ENCODE peak calls at places on chromosomes 11 and 22, in four cellular contexts. P, H, K and V are unnamed samples.

GRCh38 chr22:39928556-39929401 is 27.9 kb downstream of the GRAP2 start:
- DNase-seq in P (no peak), K (no peak), H (no peak), V (no peak)

GRCh38 chr22:45997077-45997774 is 20.3 kb upstream of the WNT7B start:
- DNase-seq in K (no peak), P (no peak), H (no peak), V (peak; percentile 26)

GRCh38 chr22:22884888-22885840 is 2.5 kb upstream of the IGLL5 start:
- DNase-seq in P (no peak), H (no peak), K (no peak), V (peak; percentile 49)

GRCh38 chr22:29003975-29004646 is 57.5 kb downstream of the C22orf31 start:
- DNase-seq in P (no peak), K (peak; percentile 43), H (no peak), V (no peak)

GRCh38 chr11:18173225-18173866 is 709 bp downstream of the MRGPRX4 start:
- DNase-seq in K (no peak), P (no peak), H (no peak), V (no peak)

GRCh38 chr11:120125005-120125404 is 12.9 kb downstream of the TRIM29 start:
- DNase-seq in K (peak; percentile 37), H (peak; percentile 31), P (no peak), V (peak; percentile 39)

GRCh38 chr11:69488543-69488940 is 7.1 kb downstream of the LINC01488 start:
- DNase-seq in P (no peak), K (no peak), H (no peak), V (no peak)

GRCh38 chr11:20003357-20003756 is 156.9 kb downstream of the DBX1 start:
- DNase-seq in H (no peak), P (no peak), K (no peak), V (no peak)

GRCh38 chr11:61082161-61082870 is 20.0 kb upstream of the CD5 start:
- DNase-seq in P (no peak), K (no peak), H (no peak), V (no peak)

GRCh38 chr11:64852804-64853520 is 8.5 kb upstream of the CDC42BPG start:
- DNase-seq in P (no peak), H (no peak), K (no peak), V (no peak)

GRCh38 chr11:60855726-60856633 is at the start of gene PTGDR2:
- DNase-seq in H (no peak), P (no peak), K (peak; percentile 71), V (peak; percentile 49)

GRCh38 chr11:10660323-10660722 is 33.2 kb downstream of the IRAG1 start:
- DNase-seq in H (no peak), P (no peak), K (no peak), V (no peak)

GRCh38 chr11:119319702-119320592 is 3.0 kb upstream of the MCAM start:
- DNase-seq in H (no peak), P (no peak), K (no peak), V (peak; percentile 88)

GRCh38 chr22:37199839-37200161 is 11.8 kb upstream of the C1QTNF6 start:
- DNase-seq in K (peak; percentile 84), P (no peak), H (peak; percentile 22), V (peak; percentile 58)

GRCh38 chr11:123055132-123055924 is 6.6 kb downstream of the HSPA8 start:
- DNase-seq in P (no peak), H (no peak), K (no peak), V (no peak)

GRCh38 chr22:25546242-25546641 is 18.2 kb upstream of the GRK3 start:
- DNase-seq in P (no peak), K (no peak), H (no peak), V (no peak)

GRCh38 chr22:26893034-26893710 is 235.8 kb downstream of the MIAT start:
- DNase-seq in P (no peak), H (no peak), K (no peak), V (no peak)

GRCh38 chr22:49956914-49957825 is 3.4 kb upstream of the PIM3 start:
- DNase-seq in H (no peak), P (no peak), K (no peak), V (no peak)

GRCh38 chr11:66190776-66191175 is 77.7 kb upstream of the RAB1B start:
- DNase-seq in P (no peak), H (no peak), K (no peak), V (no peak)

GRCh38 chr22:46251266-46251665 is 1.2 kb upstream of the CDPF1 start:
- DNase-seq in H (no peak), K (no peak), P (no peak), V (no peak)

DNA sequence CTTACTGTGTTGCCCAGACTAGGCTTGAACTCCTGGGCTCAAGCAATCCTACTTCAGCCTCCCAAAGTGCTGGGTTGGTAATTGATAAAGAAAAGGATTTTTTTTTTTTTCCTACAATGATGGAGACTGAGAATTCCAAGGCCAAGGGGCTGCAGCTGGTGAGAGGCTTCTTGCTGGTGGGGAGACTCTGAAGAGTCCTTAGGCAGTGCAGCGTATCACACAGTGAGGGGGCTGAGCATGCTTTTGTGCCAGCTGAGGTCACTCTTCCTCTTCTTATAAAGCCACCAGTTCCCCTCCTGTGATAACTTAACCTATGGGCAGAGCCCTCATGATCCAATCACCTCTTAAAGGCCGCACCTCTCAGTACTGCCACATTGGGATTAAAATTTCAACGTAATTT is 28.2 kb upstream of the CCDC81 start:
- DNase-seq in P (no peak), K (no peak), H (no peak), V (no peak)
- TF ChIP-seq CHD4 in P (no peak), K (no peak), H (no peak), V (no peak)

GRCh38 chr11:44602810-44603410 is 37.4 kb downstream of the CD82 start:
- DNase-seq in H (no peak), P (no peak), K (no peak), V (no peak)

GRCh38 chr11:44600739-44601416 is 35.4 kb downstream of the CD82 start:
- DNase-seq in P (no peak), K (no peak), H (no peak), V (no peak)

GRCh38 chr11:44600261-44600660 is 34.8 kb downstream of the CD82 start:
- DNase-seq in H (no peak), P (no peak), K (no peak), V (no peak)

GRCh38 chr11:44604171-44604581 is 38.7 kb downstream of the CD82 start:
- DNase-seq in K (no peak), H (no peak), P (no peak), V (no peak)

DNA sequence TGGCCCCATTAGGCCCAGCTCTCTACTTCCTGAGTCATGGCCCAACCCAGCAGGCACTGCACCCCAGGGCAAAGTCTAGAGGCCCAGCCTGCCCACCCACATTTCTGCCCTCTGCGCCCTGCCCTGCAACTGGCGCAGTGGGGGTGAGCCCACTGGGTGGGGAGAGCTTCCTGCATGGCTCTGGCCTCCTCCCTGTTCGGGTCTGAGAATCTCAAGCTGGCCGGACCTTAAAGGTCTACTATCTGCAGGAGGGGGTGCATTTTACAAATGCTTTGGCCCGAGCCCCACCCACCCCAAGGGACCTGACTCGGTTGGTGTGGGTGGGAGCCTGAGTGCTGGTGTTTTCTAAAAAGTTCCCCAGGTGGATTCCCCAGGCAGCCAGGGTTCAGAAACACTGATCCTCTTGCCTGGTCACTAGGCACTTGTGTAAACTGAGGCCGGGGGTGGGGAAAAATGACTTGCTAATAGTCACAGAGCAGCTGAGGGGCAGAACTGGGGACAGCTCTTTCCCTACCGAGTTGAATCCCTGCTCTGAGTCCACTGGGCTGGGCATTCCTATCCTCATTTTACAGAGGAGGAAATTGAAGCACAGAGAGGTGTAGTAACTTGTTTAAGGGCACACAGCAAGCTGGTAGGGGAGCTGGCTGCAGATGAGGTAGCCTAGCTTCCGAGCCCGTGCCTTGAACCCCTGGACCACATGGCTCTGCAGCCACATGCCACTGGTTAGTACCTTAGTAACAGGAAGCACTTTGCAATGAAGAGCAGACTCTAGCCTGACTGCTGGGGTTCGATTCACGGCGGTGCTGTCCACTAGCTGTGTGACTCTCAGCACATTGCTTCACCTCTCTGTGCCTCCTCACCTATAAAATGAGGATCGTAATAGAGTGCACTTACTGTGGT is 36.3 kb downstream of the CD82 start:
- DNase-seq in P (no peak), K (no peak), H (no peak), V (no peak)
- TF ChIP-seq POLR2AphosphoS2 in P (no peak), K (no peak), H (no peak), V (no peak)

GRCh38 chr11:112780351-112781043 is 180.7 kb upstream of the NCAM1 start:
- DNase-seq in K (no peak), P (no peak), H (no peak), V (peak; percentile 44)
- TF ChIP-seq CHD2 in K (no peak), P (no peak), H (no peak), V (no peak)

GRCh38 chr22:24097961-24098391 is 83.3 kb upstream of the SUSD2 start:
- DNase-seq in H (no peak), K (no peak), P (no peak), V (no peak)

GRCh38 chr22:24095816-24096215 is 84.7 kb downstream of the CABIN1 start:
- DNase-seq in H (no peak), P (no peak), K (no peak), V (no peak)

GRCh38 chr22:24094966-24095365 is 83.9 kb downstream of the CABIN1 start:
- DNase-seq in K (no peak), P (no peak), H (no peak), V (no peak)

GRCh38 chr22:24093855-24094254 is 82.8 kb downstream of the CABIN1 start:
- DNase-seq in P (no peak), K (no peak), H (no peak), V (peak; percentile 15)

DNA sequence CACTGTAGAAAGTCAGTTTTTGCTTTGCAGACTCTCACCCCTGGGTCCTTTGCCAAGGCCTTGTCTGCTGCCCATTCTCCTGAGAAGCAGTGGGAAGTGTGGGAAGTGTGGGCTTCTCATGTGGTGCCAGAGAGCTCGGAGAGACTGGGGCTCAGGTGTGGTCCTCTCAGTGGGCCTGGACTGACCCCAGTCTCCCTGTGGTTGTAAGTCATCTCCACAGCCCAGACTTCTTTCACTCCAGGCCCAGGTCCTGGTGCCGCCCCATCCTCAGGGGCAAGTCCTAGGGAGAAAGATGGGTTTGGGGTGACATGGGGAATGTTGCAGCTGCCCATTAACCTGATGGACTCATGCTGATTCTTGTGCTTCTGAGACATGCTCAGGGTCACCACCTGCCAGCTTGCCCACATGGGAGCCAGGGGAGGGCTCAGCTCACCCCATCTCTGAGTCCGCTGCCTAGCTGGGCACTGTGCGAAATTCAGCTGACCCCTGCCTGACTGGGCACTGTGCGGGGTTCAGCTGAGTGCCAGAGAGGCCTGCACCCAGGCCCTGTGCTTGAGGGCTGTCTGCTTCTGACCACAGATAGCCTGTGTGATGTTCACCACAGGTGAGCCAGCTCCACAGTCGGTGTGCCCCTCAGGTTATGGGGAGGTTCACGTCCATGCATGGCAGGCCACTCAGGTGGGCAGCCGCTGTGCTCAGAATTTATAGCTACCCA is 84.7 kb upstream of the SUSD2 start:
- DNase-seq in K (no peak), P (no peak), H (no peak), V (no peak)
- TF ChIP-seq CHD4 in K (no peak), P (no peak), H (no peak), V (no peak)

GRCh38 chr22:43205261-43205691 is 18.3 kb upstream of the TTLL12 start:
- DNase-seq in K (no peak), P (no peak), H (no peak), V (no peak)

GRCh38 chr22:43206515-43207161 is 19.7 kb upstream of the TTLL12 start:
- DNase-seq in P (no peak), K (no peak), H (no peak), V (no peak)

GRCh38 chr22:43207386-43207785 is 20.5 kb upstream of the TTLL12 start:
- DNase-seq in H (no peak), K (no peak), P (no peak), V (no peak)

GRCh38 chr22:43207849-43208702 is 21.1 kb upstream of the TTLL12 start:
- DNase-seq in H (no peak), P (no peak), K (no peak), V (no peak)

GRCh38 chr22:43205748-43206514 is 19.0 kb upstream of the TTLL12 start:
- DNase-seq in H (no peak), K (no peak), P (no peak), V (no peak)
- TF ChIP-seq POLR2AphosphoS2 in H (no peak), K (no peak), P (no peak), V (no peak)